ENCODE peak calls at places on chromosomes 7 and 10, in seven cellular contexts. L is stomach, J is spleen, G is endothelial cell of umbilical vein, X is sigmoid colon, W is HepG2, Z is GM12878. M is an unnamed sample.

GRCh38 chr10:23917251-23917908 is 291.6 kb upstream of the KIAA1217 start:
- DNase-seq in L (no peak), J (no peak), G (no peak), X (no peak), W (no peak), Z (no peak), M (no peak)

GRCh38 chr10:74434577-74434976 is 283.6 kb downstream of the ADK start:
- DNase-seq in L (no peak), J (no peak), G (no peak), X (no peak), W (no peak), Z (no peak), M (no peak)

GRCh38 chr10:122062831-122063674 is 74.1 kb downstream of the TACC2 start:
- DNase-seq in L (peak), J (peak), G (peak), X (peak), W (peak), Z (no peak), M (no peak)

GRCh38 chr10:3750352-3750816 is 34.6 kb downstream of the KLF6 start:
- DNase-seq in L (no peak), J (no peak), G (no peak), X (no peak), W (no peak), Z (no peak), M (no peak)

GRCh38 chr10:60572511-60573194 is 183.0 kb upstream of the ANK3 start:
- DNase-seq in L (peak), J (no peak), G (peak), X (no peak), W (peak), Z (no peak), M (no peak)

GRCh38 chr10:13787015-13787421 is 200.3 kb downstream of the PRPF18 start:
- DNase-seq in L (no peak), J (peak), G (peak), X (no peak), W (no peak), Z (peak), M (no peak)

GRCh38 chr7:83366629-83367028 is 203.9 kb upstream of the PCLO start:
- DNase-seq in L (no peak), J (no peak), G (no peak), X (no peak), W (no peak), Z (no peak), M (no peak)

GRCh38 chr7:45713669-45714520 is 139.7 kb downstream of the ADCY1 start:
- DNase-seq in L (no peak), J (peak), G (no peak), X (no peak), W (no peak), Z (no peak), M (peak)

GRCh38 chr10:129790710-129791446 is 173.2 kb downstream of the EBF3 start:
- DNase-seq in L (no peak), J (peak), G (no peak), X (no peak), W (no peak), Z (no peak), M (no peak)

GRCh38 chr7:5780801-5781496 is 514 bp downstream of the RNF216 start:
- DNase-seq in L (peak), J (peak), G (peak), X (peak), W (no peak), Z (no peak), M (no peak)

GRCh38 chr7:148712610-148713330 is 14.1 kb downstream of the CUL1 start:
- DNase-seq in L (no peak), J (no peak), G (no peak), X (no peak), W (no peak), Z (no peak), M (no peak)

GRCh38 chr7:74015670-74016069 is 12.3 kb upstream of the ELN start:
- DNase-seq in L (no peak), J (no peak), G (no peak), X (no peak), W (no peak), Z (no peak), M (no peak)

GRCh38 chr10:75951026-75951589 is 519.7 kb downstream of the LRMDA start:
- DNase-seq in L (no peak), J (no peak), G (no peak), X (no peak), W (no peak), Z (no peak), M (no peak)

GRCh38 chr10:80137031-80137712 is 4.6 kb downstream of the PLAC9 start:
- DNase-seq in L (no peak), J (no peak), G (no peak), X (peak), W (no peak), Z (no peak), M (no peak)

GRCh38 chr7:80482938-80483337 is 28.9 kb downstream of the GNAT3 start:
- DNase-seq in L (no peak), J (no peak), G (no peak), X (no peak), W (no peak), Z (no peak), M (no peak)

GRCh38 chr10:73586583-73586984 is 4.6 kb downstream of the USP54 start:
- DNase-seq in L (peak), J (no peak), G (peak), X (no peak), W (peak), Z (no peak), M (no peak)

GRCh38 chr7:107405559-107405958 is 64.3 kb upstream of the GPR22 start:
- DNase-seq in L (no peak), J (no peak), G (no peak), X (no peak), W (no peak), Z (no peak), M (no peak)

GRCh38 chr7:117034851-117035462 is 81.7 kb downstream of the ST7 start:
- DNase-seq in L (no peak), J (no peak), G (peak), X (no peak), W (no peak), Z (no peak), M (no peak)

GRCh38 chr10:120688928-120689327 is 162.2 kb upstream of the WDR11 start:
- DNase-seq in L (no peak), J (no peak), G (peak), X (no peak), W (no peak), Z (no peak), M (no peak)

GRCh38 chr7:5139998-5140397 is 50.0 kb upstream of the WIPI2 start:
- DNase-seq in L (peak), J (no peak), G (peak), X (no peak), W (peak), Z (peak), M (no peak)

DNA sequence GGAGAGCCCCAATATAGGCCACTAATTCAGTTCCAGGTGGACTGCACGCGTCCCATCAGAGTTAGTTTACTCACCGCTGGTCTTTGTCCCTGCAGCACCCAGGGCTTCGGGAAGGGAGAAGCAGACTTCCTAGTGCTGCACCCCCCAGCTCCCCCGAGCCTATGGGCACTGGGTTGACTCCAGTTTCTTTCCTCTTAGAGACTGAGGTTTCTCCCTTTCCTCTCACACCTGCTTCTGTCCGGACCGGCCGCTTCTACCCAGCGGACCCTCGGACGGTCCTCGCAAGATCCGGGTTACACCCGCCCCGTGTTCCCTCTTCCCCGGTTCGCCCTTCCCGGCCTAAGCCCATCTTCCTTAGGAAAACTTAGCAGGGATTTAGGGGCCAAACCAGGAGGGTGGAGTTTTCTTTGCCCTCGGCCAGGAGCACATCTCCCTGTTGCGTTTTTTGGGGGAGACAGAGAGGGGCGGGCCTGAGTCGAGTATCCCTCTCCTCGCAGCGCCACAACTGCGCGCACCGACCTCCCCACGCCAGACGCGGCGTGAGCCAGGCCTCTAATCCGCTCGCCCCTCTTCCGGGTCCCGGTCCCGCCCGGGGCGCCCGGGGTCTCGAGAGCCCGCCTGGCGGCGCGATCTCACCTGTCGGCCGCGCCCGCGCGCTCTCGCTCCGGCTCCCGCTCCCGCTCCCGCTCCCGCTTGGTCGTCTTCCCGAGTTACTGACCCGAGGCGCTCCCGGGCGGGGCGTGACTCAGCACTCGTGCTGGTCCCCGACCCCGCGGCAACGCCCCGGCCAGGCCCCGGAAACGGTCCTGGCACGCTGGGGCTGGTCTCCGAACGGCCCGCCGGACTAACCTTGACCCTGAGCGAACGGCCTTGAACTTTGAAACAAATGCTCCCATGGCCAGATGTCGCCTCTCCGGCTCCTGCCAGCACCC is at the start of gene AIFM2:
- DNase-seq in L (peak), J (peak), G (peak), X (peak), W (peak), Z (no peak), M (no peak)
- TF ChIP-seq POLR2A in L (no peak), J (no peak), G (no peak), X (no peak), W (peak), Z (peak), M (no peak)

GRCh38 chr10:1369665-1370064 is 313.5 kb downstream of the WDR37 start:
- DNase-seq in L (peak), J (no peak), G (no peak), X (no peak), W (peak), Z (no peak), M (peak)

GRCh38 chr10:1373287-1373686 is 317.1 kb downstream of the WDR37 start:
- DNase-seq in L (no peak), J (no peak), G (no peak), X (no peak), W (no peak), Z (no peak), M (peak)

GRCh38 chr10:1370298-1370697 is 314.1 kb downstream of the WDR37 start:
- DNase-seq in L (no peak), J (no peak), G (no peak), X (no peak), W (no peak), Z (no peak), M (no peak)

GRCh38 chr10:1374501-1374900 is 318.3 kb downstream of the WDR37 start:
- DNase-seq in L (no peak), J (no peak), G (no peak), X (no peak), W (no peak), Z (no peak), M (peak)

DNA sequence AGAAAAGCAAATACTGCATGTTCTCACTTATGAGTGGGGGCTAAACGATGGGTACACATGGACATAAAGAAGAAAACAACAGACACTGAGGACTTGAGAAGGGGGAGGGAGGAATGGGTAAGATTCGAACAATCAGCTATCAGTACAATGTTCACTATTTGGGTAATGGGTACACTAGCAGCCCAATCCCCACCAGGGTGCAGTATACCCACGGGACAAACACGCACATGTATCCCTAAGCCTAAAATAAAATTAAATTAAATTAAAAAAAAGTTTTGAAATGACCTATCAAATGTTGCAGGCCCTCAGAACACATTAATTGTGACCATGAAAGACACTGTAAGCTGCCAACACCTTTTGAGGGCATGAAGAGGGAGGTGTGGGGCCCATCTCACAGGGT is 316.0 kb downstream of the WDR37 start:
- DNase-seq in L (no peak), J (no peak), G (no peak), X (no peak), W (no peak), Z (no peak), M (peak)
- TF ChIP-seq CTCF in L (no peak), J (no peak), G (no peak), X (no peak), W (no peak), Z (peak), M (no peak)

GRCh38 chr10:27637601-27638000 is 108.0 kb downstream of the MKX start:
- DNase-seq in L (no peak), J (no peak), G (no peak), X (no peak), W (no peak), Z (no peak), M (no peak)
- TF ChIP-seq POLR2AphosphoS5 in L (no peak), J (no peak), G (no peak), X (no peak), W (no peak), Z (no peak), M (no peak)

GRCh38 chr10:133520193-133520738 is 6.9 kb upstream of the CYP2E1 start:
- DNase-seq in L (peak), J (peak), G (peak), X (peak), W (peak), Z (peak), M (no peak)
- TF ChIP-seq POLR2A in L (no peak), J (no peak), G (no peak), X (peak), W (peak), Z (peak), M (no peak)